ENCODE peak calls at places on chromosomes 4 and X, in four cellular contexts. A is iris pigment epithelial cell, Q is HS-5, I is Caki2. W is an unnamed sample.

GRCh38 chr4:87078987-87079469 is 141.4 kb downstream of the KLHL8 start:
- DNase-seq in Q (no peak), I (no peak), A (peak; percentile 87), W (no peak)

GRCh38 chrX:107493141-107493540 is 43.7 kb downstream of the FRMPD3 start:
- DNase-seq in Q (no peak), A (no peak), I (no peak), W (no peak)

GRCh38 chr4:86220137-86220536 is 139.7 kb downstream of the MAPK10 start:
- DNase-seq in A (peak; percentile 75), I (no peak), Q (peak; percentile 56), W (no peak)

GRCh38 chr4:83582289-83582756 is 46.4 kb downstream of the GPAT3 start:
- DNase-seq in Q (no peak), A (no peak), I (no peak), W (peak; percentile 4)

GRCh38 chrX:136880003-136880451 is 498 bp downstream of the RBMX start:
- DNase-seq in I (peak; percentile 19), Q (no peak), A (peak; percentile 13), W (no peak)

GRCh38 chr4:67879486-67879885 is 4.3 kb downstream of the TMPRSS11D start:
- DNase-seq in Q (no peak), A (peak; percentile 39), I (no peak), W (no peak)

GRCh38 chrX:131262738-131263679 is 26.1 kb downstream of the IGSF1 start:
- DNase-seq in I (no peak), Q (no peak), A (no peak), W (no peak)

GRCh38 chr4:73404042-73404441 is at the start of gene ALB:
- DNase-seq in Q (no peak), I (no peak), A (no peak), W (no peak)

GRCh38 chr4:2937146-2937857 is 25.9 kb downstream of the NOP14 start:
- DNase-seq in I (peak; percentile 97), A (peak; percentile 65), Q (no peak), W (peak; percentile 98)

GRCh38 chr4:114296126-114296525 is 302.5 kb upstream of the UGT8 start:
- DNase-seq in Q (no peak), A (no peak), I (no peak), W (no peak)

GRCh38 chr4:114318309-114318708 is 280.3 kb upstream of the UGT8 start:
- DNase-seq in A (peak; percentile 27), Q (no peak), I (no peak), W (no peak)

GRCh38 chr4:15327311-15328298 is 100.2 kb upstream of the C1QTNF7 start:
- DNase-seq in Q (peak; percentile 79), A (peak; percentile 65), I (no peak), W (no peak)

GRCh38 chr4:63348735-63349673 is 1060.2 kb downstream of the TECRL start:
- DNase-seq in Q (no peak), A (no peak), I (no peak), W (no peak)

GRCh38 chrX:132046533-132046932 is 23.4 kb downstream of the STK26 start:
- DNase-seq in Q (no peak), A (no peak), I (no peak), W (no peak)

GRCh38 chr4:155787113-155787710 is 28.4 kb downstream of the GUCY1B1 start:
- DNase-seq in A (peak; percentile 75), Q (peak; percentile 26), I (peak; percentile 69), W (no peak)

GRCh38 chr4:8123389-8123788 is 35.2 kb downstream of the ABLIM2 start:
- DNase-seq in Q (no peak), A (no peak), I (no peak), W (no peak)

GRCh38 chr4:5632571-5632970 is 75.8 kb downstream of the EVC2 start:
- DNase-seq in I (no peak), Q (no peak), A (no peak), W (no peak)

GRCh38 chr4:3418029-3418762 is 23.6 kb upstream of the HGFAC start:
- DNase-seq in Q (no peak), A (no peak), I (no peak), W (no peak)

GRCh38 chrX:17750436-17750835 is 13.1 kb downstream of the SCML1 start:
- DNase-seq in Q (no peak), I (no peak), A (no peak), W (no peak)

GRCh38 chr4:108048997-108049396 is 59.3 kb downstream of the HADH start:
- DNase-seq in A (no peak), Q (no peak), I (no peak), W (no peak)

GRCh38 chr4:107219681-107220080 is 183.6 kb upstream of the DKK2 start:
- DNase-seq in Q (no peak), I (no peak), A (peak; percentile 79), W (no peak)

GRCh38 chrX:153861733-153862300 is 24.2 kb downstream of the L1CAM start:
- DNase-seq in Q (no peak), A (no peak), I (no peak), W (no peak)

GRCh38 chr4:823761-824460 is 2.0 kb downstream of the CPLX1 start:
- DNase-seq in Q (no peak), I (no peak), A (no peak), W (no peak)

GRCh38 chr4:181807771-181808170 is 435.4 kb upstream of the TENM3 start:
- DNase-seq in Q (no peak), I (no peak), A (peak; percentile 69), W (no peak)

GRCh38 chr4:65670331-65671031 is at the start of gene EPHA5:
- DNase-seq in I (peak; percentile 80), Q (peak; percentile 65), A (peak; percentile 87), W (peak; percentile 40)

GRCh38 chr4:148238797-148239196 is 203.4 kb downstream of the NR3C2 start:
- DNase-seq in Q (no peak), A (no peak), I (no peak), W (no peak)

GRCh38 chr4:25131396-25131795 is 28.9 kb downstream of the SEPSECS start:
- DNase-seq in A (no peak), Q (no peak), I (no peak), W (no peak)

GRCh38 chr4:35125995-35126712 is 1118.2 kb downstream of the ARAP2 start:
- DNase-seq in A (no peak), Q (no peak), I (no peak), W (no peak)

GRCh38 chrX:66200050-66200664 is 36.1 kb downstream of the HEPH start:
- DNase-seq in Q (no peak), A (no peak), I (no peak), W (no peak)

GRCh38 chrX:130174051-130174704 is 2.4 kb downstream of the RAB33A start:
- DNase-seq in A (peak; percentile 50), Q (no peak), I (no peak), W (no peak)

GRCh38 chr4:139808381-139809206 is 143.0 kb downstream of the MGST2 start:
- DNase-seq in Q (no peak), A (no peak), I (no peak), W (no peak)

GRCh38 chr4:188619456-188620149 is 480.4 kb downstream of the TRIML1 start:
- DNase-seq in I (no peak), Q (no peak), A (no peak), W (no peak)

GRCh38 chrX:65926095-65927019 is 113.5 kb downstream of the VSIG4 start:
- DNase-seq in I (no peak), Q (no peak), A (no peak), W (no peak)

GRCh38 chr4:61520688-61521160 is 320.6 kb downstream of the ADGRL3 start:
- DNase-seq in Q (no peak), A (peak; percentile 74), I (no peak), W (peak; percentile 46)

GRCh38 chr4:1090465-1091440 is 22.6 kb downstream of the RNF212 start:
- DNase-seq in I (no peak), Q (no peak), A (no peak), W (no peak)

W was measured in foreskin keratinocyte.